ENCODE peak calls at places on chromosome 14, in seven cellular contexts. One of them, this sample, is unnamed.
A peak's percentile ranks its signal among the peaks of the same experiment; 100 is the strongest.

GRCh38 chr14:21526672-21527319 is 650 bp upstream of the SALL2 start:
- DNase-seq in GM12878: no peak
- DNase-seq in SK-N-SH: no peak
- DNase-seq in HepG2: no peak
- DNase-seq in K562: peak; percentile 18
- DNase-seq in H1: peak; percentile 79
- DNase-seq in HCT116: no peak
- DNase-seq in this sample: peak; percentile 73

GRCh38 chr14:58073516-58073915 is 78.5 kb downstream of the ARMH4 start:
- DNase-seq in HCT116: no peak
- DNase-seq in HepG2: no peak
- DNase-seq in GM12878: no peak
- DNase-seq in K562: no peak
- DNase-seq in H1: no peak
- DNase-seq in SK-N-SH: no peak
- DNase-seq in this sample: no peak

GRCh38 chr14:45838597-45838996 is 585.6 kb upstream of the MIS18BP1 start:
- DNase-seq in SK-N-SH: no peak
- DNase-seq in HCT116: no peak
- DNase-seq in HepG2: no peak
- DNase-seq in GM12878: peak; percentile 11
- DNase-seq in K562: no peak
- DNase-seq in H1: no peak
- DNase-seq in this sample: no peak

GRCh38 chr14:63650336-63650952 is 8.8 kb upstream of the WDR89 start:
- DNase-seq in HepG2: no peak
- DNase-seq in K562: no peak
- DNase-seq in H1: no peak
- DNase-seq in GM12878: peak; percentile 54
- DNase-seq in HCT116: no peak
- DNase-seq in SK-N-SH: no peak
- DNase-seq in this sample: no peak

GRCh38 chr14:58491593-58491992 is 64.1 kb downstream of the KIAA0586 start:
- DNase-seq in HepG2: no peak
- DNase-seq in GM12878: no peak
- DNase-seq in H1: no peak
- DNase-seq in K562: no peak
- DNase-seq in SK-N-SH: no peak
- DNase-seq in HCT116: no peak
- DNase-seq in this sample: no peak

GRCh38 chr14:77131871-77132486 is 9.6 kb downstream of the ZDHHC22 start:
- DNase-seq in SK-N-SH: no peak
- DNase-seq in H1: no peak
- DNase-seq in HepG2: no peak
- DNase-seq in GM12878: no peak
- DNase-seq in HCT116: no peak
- DNase-seq in K562: no peak
- DNase-seq in this sample: no peak

GRCh38 chr14:52926994-52927393 is 23.9 kb downstream of the FERMT2 start:
- DNase-seq in GM12878: no peak
- DNase-seq in H1: no peak
- DNase-seq in HepG2: peak; percentile 45
- DNase-seq in SK-N-SH: no peak
- DNase-seq in HCT116: no peak
- DNase-seq in K562: no peak
- DNase-seq in this sample: no peak

GRCh38 chr14:21454843-21455550 is 926 bp downstream of the CHD8 start:
- DNase-seq in HepG2: peak; percentile 33
- DNase-seq in H1: no peak
- DNase-seq in GM12878: no peak
- DNase-seq in K562: peak; percentile 30
- DNase-seq in SK-N-SH: peak; percentile 43
- DNase-seq in HCT116: no peak
- DNase-seq in this sample: no peak

GRCh38 chr14:91714805-91715204 is 17.1 kb downstream of the CATSPERB start:
- DNase-seq in HCT116: no peak
- DNase-seq in SK-N-SH: no peak
- DNase-seq in HepG2: no peak
- DNase-seq in H1: no peak
- DNase-seq in GM12878: no peak
- DNase-seq in K562: no peak
- DNase-seq in this sample: no peak

GRCh38 chr14:65222434-65222833 is 120.1 kb upstream of the MAX start:
- DNase-seq in HepG2: no peak
- DNase-seq in K562: peak; percentile 61
- DNase-seq in GM12878: no peak
- DNase-seq in HCT116: peak; percentile 60
- DNase-seq in SK-N-SH: peak; percentile 48
- DNase-seq in H1: peak; percentile 80
- DNase-seq in this sample: no peak
- TF ChIP-seq YY1 in HepG2: no peak
- TF ChIP-seq YY1 in K562: no peak
- TF ChIP-seq YY1 in GM12878: peak; percentile 76
- TF ChIP-seq YY1 in HCT116: no peak
- TF ChIP-seq YY1 in SK-N-SH: no peak
- TF ChIP-seq YY1 in H1: peak; percentile 22
- TF ChIP-seq YY1 in this sample: no peak

GRCh38 chr14:96576937-96577336 is 74.8 kb downstream of the PAPOLA start:
- DNase-seq in GM12878: no peak
- DNase-seq in K562: no peak
- DNase-seq in HepG2: peak; percentile 10
- DNase-seq in HCT116: no peak
- DNase-seq in H1: no peak
- DNase-seq in SK-N-SH: no peak
- DNase-seq in this sample: no peak
- TF ChIP-seq YY1 in GM12878: no peak
- TF ChIP-seq YY1 in K562: no peak
- TF ChIP-seq YY1 in HepG2: no peak
- TF ChIP-seq YY1 in HCT116: no peak
- TF ChIP-seq YY1 in H1: no peak
- TF ChIP-seq YY1 in SK-N-SH: no peak
- TF ChIP-seq YY1 in this sample: no peak

GRCh38 chr14:27184371-27184901 is 586.6 kb upstream of the NOVA1 start:
- DNase-seq in H1: no peak
- DNase-seq in SK-N-SH: no peak
- DNase-seq in GM12878: no peak
- DNase-seq in HepG2: no peak
- DNase-seq in K562: no peak
- DNase-seq in HCT116: no peak
- DNase-seq in this sample: no peak
- TF ChIP-seq YY1 in H1: no peak
- TF ChIP-seq YY1 in SK-N-SH: no peak
- TF ChIP-seq YY1 in GM12878: no peak
- TF ChIP-seq YY1 in HepG2: no peak
- TF ChIP-seq YY1 in K562: no peak
- TF ChIP-seq YY1 in HCT116: no peak
- TF ChIP-seq YY1 in this sample: no peak

DNA sequence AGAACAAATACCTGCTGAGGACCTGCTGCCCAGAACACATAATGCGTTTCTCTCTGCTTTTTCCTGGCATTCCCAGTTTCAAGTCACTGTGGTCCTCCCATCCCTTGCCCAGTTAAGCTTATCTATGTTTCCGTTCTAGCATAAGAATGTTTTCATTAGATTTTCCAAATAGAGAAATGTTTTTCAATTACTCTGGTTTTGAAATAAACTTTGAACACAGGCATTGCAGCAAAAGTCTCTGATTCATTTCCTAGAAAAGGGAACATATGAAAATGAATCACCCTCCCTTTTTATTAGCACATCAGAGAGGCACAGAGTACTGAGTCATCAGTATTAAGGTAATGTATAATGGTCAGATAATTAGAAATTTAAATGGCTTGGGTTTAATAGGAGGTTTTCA is 201.1 kb upstream of the TMEM260 start:
- DNase-seq in K562: no peak
- DNase-seq in HCT116: no peak
- DNase-seq in H1: no peak
- DNase-seq in HepG2: no peak
- DNase-seq in SK-N-SH: no peak
- DNase-seq in GM12878: no peak
- DNase-seq in this sample: no peak
- TF ChIP-seq YY1 in K562: no peak
- TF ChIP-seq YY1 in HCT116: no peak
- TF ChIP-seq YY1 in H1: no peak
- TF ChIP-seq YY1 in HepG2: no peak
- TF ChIP-seq YY1 in SK-N-SH: no peak
- TF ChIP-seq YY1 in GM12878: no peak
- TF ChIP-seq YY1 in this sample: no peak

GRCh38 chr14:67738740-67739504 is 37.2 kb downstream of the RDH12 start:
- DNase-seq in H1: no peak
- DNase-seq in K562: peak; percentile 35
- DNase-seq in GM12878: no peak
- DNase-seq in SK-N-SH: no peak
- DNase-seq in HepG2: peak; percentile 94
- DNase-seq in HCT116: peak; percentile 19
- DNase-seq in this sample: no peak
- TF ChIP-seq YY1 in H1: no peak
- TF ChIP-seq YY1 in K562: no peak
- TF ChIP-seq YY1 in GM12878: no peak
- TF ChIP-seq YY1 in SK-N-SH: no peak
- TF ChIP-seq YY1 in HepG2: peak; percentile 71
- TF ChIP-seq YY1 in HCT116: no peak
- TF ChIP-seq YY1 in this sample: no peak

DNA sequence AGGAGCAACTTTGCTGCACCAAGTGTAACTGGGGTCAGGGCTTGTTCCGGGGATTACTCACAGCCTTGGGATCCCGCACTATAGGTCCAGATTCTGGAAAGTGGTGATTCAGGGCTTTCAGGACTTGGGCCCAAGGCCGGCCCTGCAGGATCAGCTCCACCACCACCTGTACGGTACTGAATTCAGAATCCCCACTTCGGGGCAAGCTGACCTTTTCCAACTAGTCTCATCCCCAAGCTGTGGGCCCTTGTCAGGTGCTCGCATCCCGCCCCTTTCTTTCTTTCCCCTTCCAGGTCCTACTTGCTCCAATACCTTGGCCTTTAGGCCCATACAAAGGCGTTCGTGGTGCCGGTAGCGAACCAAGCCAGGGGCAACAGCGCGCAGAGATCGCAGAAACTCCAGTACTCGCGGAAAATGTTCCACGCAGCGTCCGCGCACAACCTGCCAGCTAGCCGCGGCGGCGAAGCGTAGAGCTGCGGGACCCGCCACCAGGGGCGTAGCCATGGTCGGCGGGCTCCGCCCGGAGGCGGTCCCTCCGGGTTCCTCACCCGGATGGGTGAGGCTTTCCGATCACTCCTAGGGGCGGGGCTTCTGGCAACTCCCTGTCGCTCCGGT is 487 bp downstream of the TINF2 start:
- DNase-seq in K562: peak; percentile 95
- DNase-seq in HepG2: peak; percentile 97
- DNase-seq in GM12878: no peak
- DNase-seq in HCT116: peak; percentile 86
- DNase-seq in H1: peak; percentile 94
- DNase-seq in SK-N-SH: peak; percentile 96
- DNase-seq in this sample: peak; percentile 68
- TF ChIP-seq YY1 in K562: no peak
- TF ChIP-seq YY1 in HepG2: peak; percentile 75
- TF ChIP-seq YY1 in GM12878: peak; percentile 19
- TF ChIP-seq YY1 in HCT116: no peak
- TF ChIP-seq YY1 in H1: no peak
- TF ChIP-seq YY1 in SK-N-SH: no peak
- TF ChIP-seq YY1 in this sample: no peak

GRCh38 chr14:104245723-104246122 is 107.3 kb downstream of the KIF26A start:
- DNase-seq in GM12878: no peak
- DNase-seq in H1: no peak
- DNase-seq in SK-N-SH: no peak
- DNase-seq in K562: no peak
- DNase-seq in HCT116: no peak
- DNase-seq in HepG2: no peak
- DNase-seq in this sample: no peak

GRCh38 chr14:104244221-104245011 is 106.0 kb downstream of the KIF26A start:
- DNase-seq in SK-N-SH: no peak
- DNase-seq in K562: no peak
- DNase-seq in GM12878: no peak
- DNase-seq in HCT116: no peak
- DNase-seq in HepG2: no peak
- DNase-seq in H1: peak; percentile 22
- DNase-seq in this sample: no peak

GRCh38 chr14:104243200-104243599 is 104.8 kb downstream of the KIF26A start:
- DNase-seq in SK-N-SH: no peak
- DNase-seq in HepG2: no peak
- DNase-seq in HCT116: no peak
- DNase-seq in GM12878: no peak
- DNase-seq in H1: peak; percentile 7
- DNase-seq in K562: no peak
- DNase-seq in this sample: no peak

GRCh38 chr14:104246401-104247335 is 108.3 kb downstream of the KIF26A start:
- DNase-seq in H1: peak; percentile 27
- DNase-seq in K562: no peak
- DNase-seq in HCT116: no peak
- DNase-seq in SK-N-SH: no peak
- DNase-seq in GM12878: no peak
- DNase-seq in HepG2: no peak
- DNase-seq in this sample: no peak

GRCh38 chr14:104245075-104245474 is 106.7 kb downstream of the KIF26A start:
- DNase-seq in HepG2: no peak
- DNase-seq in K562: no peak
- DNase-seq in H1: peak; percentile 10
- DNase-seq in GM12878: no peak
- DNase-seq in SK-N-SH: no peak
- DNase-seq in HCT116: no peak
- DNase-seq in this sample: no peak
- TF ChIP-seq YY1 in HepG2: no peak
- TF ChIP-seq YY1 in K562: no peak
- TF ChIP-seq YY1 in H1: no peak
- TF ChIP-seq YY1 in GM12878: no peak
- TF ChIP-seq YY1 in SK-N-SH: no peak
- TF ChIP-seq YY1 in HCT116: no peak
- TF ChIP-seq YY1 in this sample: no peak

DNA sequence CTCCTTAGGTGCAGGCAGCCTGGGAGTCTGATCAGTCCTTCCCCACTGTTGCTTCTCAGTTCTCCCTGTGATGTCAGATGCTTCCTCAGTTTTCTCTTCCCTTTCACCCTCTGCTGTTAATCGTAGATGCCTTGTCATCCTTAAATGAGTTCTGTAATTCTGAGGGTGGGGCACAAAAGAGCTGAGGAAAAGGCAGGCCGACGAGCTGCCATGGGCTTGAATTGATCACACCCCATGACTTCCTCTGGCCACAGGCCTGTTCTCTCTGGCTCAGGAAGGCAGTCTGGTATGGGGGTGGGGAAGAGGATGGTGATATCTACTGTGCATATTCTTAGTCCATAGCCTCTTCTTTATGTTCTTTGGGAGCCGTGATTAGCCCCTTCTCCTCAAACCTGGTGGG is 5.2 kb upstream of the AP1G2 start:
- DNase-seq in HCT116: no peak
- DNase-seq in K562: no peak
- DNase-seq in SK-N-SH: no peak
- DNase-seq in HepG2: peak; percentile 3
- DNase-seq in GM12878: no peak
- DNase-seq in H1: no peak
- DNase-seq in this sample: no peak
- TF ChIP-seq YY1 in HCT116: no peak
- TF ChIP-seq YY1 in K562: no peak
- TF ChIP-seq YY1 in SK-N-SH: no peak
- TF ChIP-seq YY1 in HepG2: no peak
- TF ChIP-seq YY1 in GM12878: no peak
- TF ChIP-seq YY1 in H1: no peak
- TF ChIP-seq YY1 in this sample: no peak

GRCh38 chr14:70186826-70187483 is 1.8 kb downstream of the SLC8A3 start:
- DNase-seq in SK-N-SH: peak; percentile 83
- DNase-seq in HCT116: no peak
- DNase-seq in K562: no peak
- DNase-seq in H1: peak; percentile 62
- DNase-seq in GM12878: no peak
- DNase-seq in HepG2: no peak
- DNase-seq in this sample: no peak
- TF ChIP-seq YY1 in SK-N-SH: no peak
- TF ChIP-seq YY1 in HCT116: no peak
- TF ChIP-seq YY1 in K562: no peak
- TF ChIP-seq YY1 in H1: no peak
- TF ChIP-seq YY1 in GM12878: no peak
- TF ChIP-seq YY1 in HepG2: no peak
- TF ChIP-seq YY1 in this sample: no peak

GRCh38 chr14:103007555-103007954 is 49.8 kb downstream of the CDC42BPB start:
- DNase-seq in K562: no peak
- DNase-seq in GM12878: no peak
- DNase-seq in H1: no peak
- DNase-seq in HCT116: no peak
- DNase-seq in SK-N-SH: no peak
- DNase-seq in HepG2: no peak
- DNase-seq in this sample: no peak
- TF ChIP-seq YY1 in K562: no peak
- TF ChIP-seq YY1 in GM12878: no peak
- TF ChIP-seq YY1 in H1: no peak
- TF ChIP-seq YY1 in HCT116: no peak
- TF ChIP-seq YY1 in SK-N-SH: no peak
- TF ChIP-seq YY1 in HepG2: no peak
- TF ChIP-seq YY1 in this sample: no peak